ENCODE peak calls at places on chromosomes 3 and 15, in seven cellular contexts. D is SK-N-SH, Z is H1, P is HCT116, B is HepG2, L is GM12878, F is K562. K is an unnamed sample.

GRCh38 chr15:51051776-51052175 is 42.9 kb downstream of the TNFAIP8L3 start:
- DNase-seq in D (no peak), Z (no peak), P (no peak), B (no peak), L (no peak), F (no peak), K (no peak)

GRCh38 chr3:119669906-119670570 is 7.2 kb downstream of the COX17 start:
- DNase-seq in D (no peak), Z (no peak), P (no peak), B (no peak), L (no peak), F (no peak), K (no peak)

GRCh38 chr3:185176756-185177359 is 24.0 kb upstream of the C3orf70 start:
- DNase-seq in D (peak), Z (no peak), P (peak), B (peak), L (no peak), F (peak), K (no peak)

GRCh38 chr3:120332646-120333045 is 16.5 kb downstream of the LRRC58 start:
- DNase-seq in D (no peak), Z (no peak), P (no peak), B (no peak), L (no peak), F (no peak), K (no peak)

GRCh38 chr3:168883145-168883544 is 780.4 kb downstream of the MECOM start:
- DNase-seq in D (no peak), Z (no peak), P (no peak), B (no peak), L (no peak), F (no peak), K (no peak)

GRCh38 chr3:4824948-4825325 is 154.3 kb upstream of the BHLHE40 start:
- DNase-seq in D (no peak), Z (no peak), P (peak), B (peak), L (no peak), F (peak), K (peak)

GRCh38 chr15:43266834-43267233 is at the start of gene TGM5:
- DNase-seq in D (no peak), Z (no peak), P (no peak), B (no peak), L (no peak), F (no peak), K (no peak)

GRCh38 chr15:70311821-70312220 is 214.1 kb upstream of the TLE3 start:
- DNase-seq in D (no peak), Z (no peak), P (no peak), B (no peak), L (no peak), F (no peak), K (no peak)

GRCh38 chr3:142027713-142028112 is 121.6 kb downstream of the TFDP2 start:
- DNase-seq in D (peak), Z (no peak), P (no peak), B (no peak), L (no peak), F (peak), K (peak)

GRCh38 chr3:99544819-99545281 is 93.5 kb upstream of the COL8A1 start:
- DNase-seq in D (no peak), Z (no peak), P (no peak), B (no peak), L (no peak), F (no peak), K (no peak)

GRCh38 chr3:193890036-193890897 is 245.7 kb upstream of the HES1 start:
- DNase-seq in D (no peak), Z (no peak), P (no peak), B (no peak), L (no peak), F (no peak), K (no peak)

GRCh38 chr3:191362524-191363090 is 32.3 kb upstream of the UTS2B start:
- DNase-seq in D (no peak), Z (no peak), P (no peak), B (no peak), L (no peak), F (no peak), K (no peak)

GRCh38 chr3:42655980-42656679 is 2.6 kb downstream of the ZBTB47 start:
- DNase-seq in D (peak), Z (no peak), P (no peak), B (no peak), L (no peak), F (peak), K (no peak)

GRCh38 chr3:126983653-126984390 is 907 bp downstream of the PLXNA1 start:
- DNase-seq in D (peak), Z (peak), P (no peak), B (no peak), L (no peak), F (peak), K (no peak)

GRCh38 chr15:57184502-57184901 is 191.8 kb upstream of the CGNL1 start:
- DNase-seq in D (peak), Z (no peak), P (no peak), B (no peak), L (no peak), F (no peak), K (no peak)

GRCh38 chr3:17038141-17038540 is 153.4 kb downstream of the PLCL2 start:
- DNase-seq in D (no peak), Z (no peak), P (no peak), B (no peak), L (no peak), F (no peak), K (no peak)

GRCh38 chr3:134769469-134769868 is 25.6 kb upstream of the EPHB1 start:
- DNase-seq in D (no peak), Z (no peak), P (no peak), B (no peak), L (no peak), F (no peak), K (no peak)

GRCh38 chr3:151789853-151790463 is 24.0 kb upstream of the AADAC start:
- DNase-seq in D (no peak), Z (no peak), P (no peak), B (peak), L (no peak), F (no peak), K (peak)

GRCh38 chr3:55558316-55558715 is 71.2 kb upstream of the WNT5A start:
- DNase-seq in D (no peak), Z (no peak), P (no peak), B (no peak), L (no peak), F (no peak), K (no peak)

GRCh38 chr3:172905480-172905850 is 154.9 kb downstream of the ECT2 start:
- DNase-seq in D (no peak), Z (no peak), P (no peak), B (no peak), L (no peak), F (no peak), K (no peak)

GRCh38 chr3:172903642-172904041 is 153.1 kb downstream of the ECT2 start:
- DNase-seq in D (peak), Z (no peak), P (no peak), B (no peak), L (no peak), F (no peak), K (no peak)

GRCh38 chr3:172911142-172911541 is 160.6 kb downstream of the ECT2 start:
- DNase-seq in D (no peak), Z (no peak), P (no peak), B (no peak), L (no peak), F (no peak), K (no peak)

GRCh38 chr3:172904817-172905479 is 154.4 kb downstream of the ECT2 start:
- DNase-seq in D (peak), Z (no peak), P (no peak), B (no peak), L (no peak), F (no peak), K (no peak)

DNA sequence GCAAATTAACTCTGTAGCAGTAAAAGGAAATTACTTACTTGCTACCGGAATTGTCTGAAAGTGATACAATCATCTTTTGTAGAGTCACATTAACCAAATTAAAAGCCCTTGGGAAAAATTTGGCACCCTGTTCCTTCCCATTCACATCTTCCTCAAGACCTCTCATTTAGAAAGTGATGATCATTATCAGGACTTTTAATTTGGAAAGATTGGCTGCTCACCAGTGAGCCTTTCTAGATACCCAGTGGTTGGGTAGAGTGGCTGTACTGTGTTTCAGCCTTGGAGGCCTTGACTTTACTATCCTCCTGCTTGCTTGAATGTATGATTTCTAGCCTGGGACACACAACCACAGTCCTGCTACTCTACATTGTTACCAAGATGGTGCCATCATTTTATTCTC is 158.3 kb downstream of the ECT2 start:
- DNase-seq in D (no peak), Z (no peak), P (no peak), B (no peak), L (no peak), F (no peak), K (no peak)
- TF ChIP-seq JUND in D (no peak), Z (no peak), P (no peak), B (no peak), L (no peak), F (no peak), K (no peak)

GRCh38 chr3:177820683-177821316 is 623.5 kb upstream of the TBL1XR1 start:
- DNase-seq in D (no peak), Z (no peak), P (no peak), B (no peak), L (peak), F (no peak), K (no peak)
- TF ChIP-seq JUND in D (no peak), Z (no peak), P (no peak), B (no peak), L (no peak), F (no peak), K (no peak)

GRCh38 chr15:65399001-65399706 is 21.4 kb upstream of the IGDCC3 start:
- DNase-seq in D (no peak), Z (no peak), P (no peak), B (no peak), L (no peak), F (no peak), K (no peak)

GRCh38 chr15:65402971-65403370 is 19.8 kb downstream of the IGDCC4 start:
- DNase-seq in D (no peak), Z (no peak), P (no peak), B (no peak), L (no peak), F (no peak), K (no peak)

GRCh38 chr15:65401607-65402240 is 21.0 kb downstream of the IGDCC4 start:
- DNase-seq in D (no peak), Z (no peak), P (no peak), B (no peak), L (no peak), F (no peak), K (no peak)

GRCh38 chr15:65400760-65401606 is 21.8 kb downstream of the IGDCC4 start:
- DNase-seq in D (peak), Z (peak), P (peak), B (peak), L (no peak), F (peak), K (peak)

GRCh38 chr15:65399997-65400396 is 22.2 kb upstream of the IGDCC3 start:
- DNase-seq in D (no peak), Z (no peak), P (no peak), B (no peak), L (no peak), F (no peak), K (no peak)
- TF ChIP-seq JUND in D (no peak), Z (no peak), P (no peak), B (no peak), L (no peak), F (no peak), K (no peak)

GRCh38 chr15:59453474-59454215 is 15.7 kb downstream of the FAM81A start:
- DNase-seq in D (no peak), Z (no peak), P (no peak), B (no peak), L (no peak), F (no peak), K (no peak)
- TF ChIP-seq JUND in D (no peak), Z (no peak), P (no peak), B (no peak), L (no peak), F (no peak), K (no peak)

GRCh38 chr15:38853608-38854007 is 289.0 kb upstream of the RASGRP1 start:
- DNase-seq in D (no peak), Z (peak), P (peak), B (no peak), L (no peak), F (peak), K (no peak)
- TF ChIP-seq JUND in D (no peak), Z (no peak), P (no peak), B (no peak), L (no peak), F (no peak), K (no peak)

GRCh38 chr15:34933432-34933975 is 36.0 kb downstream of the AQR start:
- DNase-seq in D (no peak), Z (no peak), P (no peak), B (no peak), L (no peak), F (no peak), K (no peak)

GRCh38 chr15:34927726-34928125 is 41.8 kb downstream of the AQR start:
- DNase-seq in D (no peak), Z (no peak), P (no peak), B (no peak), L (no peak), F (no peak), K (peak)
- TF ChIP-seq JUND in D (no peak), Z (no peak), P (no peak), B (no peak), L (no peak), F (no peak), K (no peak)

DNA sequence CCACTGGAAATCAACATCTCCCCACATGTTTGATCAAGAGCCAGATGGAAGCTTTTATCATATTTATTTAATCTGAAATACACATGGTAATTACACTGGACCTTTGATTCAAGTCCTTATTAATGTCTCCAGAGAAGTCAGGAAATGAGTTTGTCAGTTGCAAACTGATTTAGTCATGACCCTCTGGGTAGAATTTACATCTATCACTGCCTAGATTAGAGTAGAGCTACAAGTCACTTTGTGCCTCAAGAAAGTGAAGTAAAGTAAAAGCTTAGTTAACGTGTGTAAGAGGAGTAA is 943.7 kb downstream of the VGLL3 start:
- DNase-seq in D (peak), Z (no peak), P (no peak), B (no peak), L (no peak), F (no peak), K (no peak)
- TF ChIP-seq JUND in D (no peak), Z (no peak), P (no peak), B (no peak), L (no peak), F (no peak), K (no peak)

GRCh38 chr3:114606336-114606735 is 312.5 kb downstream of the TIGIT start:
- DNase-seq in D (no peak), Z (no peak), P (no peak), B (no peak), L (no peak), F (no peak), K (no peak)

GRCh38 chr3:114609952-114610351 is 316.1 kb downstream of the TIGIT start:
- DNase-seq in D (no peak), Z (no peak), P (no peak), B (no peak), L (no peak), F (no peak), K (no peak)

GRCh38 chr3:114608293-114608692 is 314.5 kb downstream of the TIGIT start:
- DNase-seq in D (no peak), Z (no peak), P (no peak), B (no peak), L (no peak), F (no peak), K (no peak)
- TF ChIP-seq JUND in D (peak), Z (no peak), P (peak), B (no peak), L (no peak), F (no peak), K (no peak)

K was measured in T47D.